ENCODE peak calls at places on chromosomes 3 and 15, in six cellular contexts. C, V, O, I, F and U are unnamed samples.

GRCh38 chr3:51704511-51704950 is 2.3 kb upstream of the GRM2 start:
- DNase-seq in O (no peak), V (no peak), F (no peak), I (no peak), C (no peak), U (no peak)

GRCh38 chr3:122890077-122890484 is 95.2 kb downstream of the SLC49A4 start:
- DNase-seq in F (peak; percentile 19), O (no peak), V (no peak), C (peak; percentile 42), I (no peak), U (no peak)

GRCh38 chr15:35741881-35742280 is 195.9 kb upstream of the DPH6 start:
- DNase-seq in O (no peak), F (no peak), C (peak; percentile 37), V (no peak), I (no peak), U (no peak)

GRCh38 chr3:4773583-4773982 is 205.7 kb upstream of the BHLHE40 start:
- DNase-seq in O (no peak), V (no peak), C (no peak), F (no peak), I (no peak), U (no peak)

GRCh38 chr15:64461577-64462162 is 1.3 kb downstream of the ZNF609 start:
- DNase-seq in C (peak; percentile 27), O (peak; percentile 56), V (peak; percentile 49), I (peak; percentile 6), F (no peak), U (peak; percentile 44)

GRCh38 chr3:46491089-46492070 is 6.4 kb upstream of the RTP3 start:
- DNase-seq in O (no peak), V (no peak), F (no peak), C (no peak), I (no peak), U (no peak)

GRCh38 chr3:127851899-127852298 is 29.6 kb upstream of the MGLL start:
- DNase-seq in V (no peak), I (no peak), F (no peak), O (no peak), C (no peak), U (no peak)

GRCh38 chr15:92611995-92612745 is 43.4 kb downstream of the FAM174B start:
- DNase-seq in O (no peak), V (peak; percentile 61), I (no peak), C (no peak), F (no peak), U (peak; percentile 24)

GRCh38 chr3:124094496-124094895 is 102.6 kb upstream of the ROPN1 start:
- DNase-seq in O (no peak), V (no peak), C (no peak), F (no peak), I (no peak), U (no peak)

GRCh38 chr3:115208066-115208750 is 61.1 kb upstream of the ZBTB20 start:
- DNase-seq in V (no peak), C (no peak), O (no peak), F (no peak), I (no peak), U (no peak)

GRCh38 chr3:42732829-42733459 is 30.3 kb upstream of the HHATL start:
- DNase-seq in V (no peak), I (peak; percentile 81), F (no peak), O (no peak), C (no peak), U (no peak)

GRCh38 chr3:128113817-128114794 is 9.5 kb downstream of the RUVBL1 start:
- DNase-seq in I (no peak), V (no peak), C (no peak), O (no peak), F (peak; percentile 19), U (no peak)

GRCh38 chr15:77023576-77024272 is 28.8 kb downstream of the PSTPIP1 start:
- DNase-seq in I (no peak), V (no peak), F (no peak), O (no peak), C (no peak), U (no peak)

GRCh38 chr3:71271616-71272015 is 311.9 kb downstream of the FOXP1 start:
- DNase-seq in O (no peak), C (peak; percentile 36), V (no peak), I (no peak), F (no peak), U (no peak)

GRCh38 chr3:115401298-115401697 is 222.0 kb upstream of the GAP43 start:
- DNase-seq in F (no peak), V (no peak), C (peak; percentile 95), I (no peak), O (no peak), U (no peak)

GRCh38 chr3:64399205-64399800 is 174.0 kb upstream of the PRICKLE2 start:
- DNase-seq in C (peak; percentile 70), I (peak; percentile 21), F (no peak), V (peak; percentile 58), O (peak; percentile 19), U (peak; percentile 35)

GRCh38 chr3:10260211-10260701 is 12.0 kb downstream of the TATDN2 start:
- DNase-seq in O (no peak), C (no peak), V (no peak), I (no peak), F (no peak), U (no peak)

GRCh38 chr3:38829404-38829803 is 13.4 kb upstream of the SCN10A start:
- DNase-seq in I (peak; percentile 39), F (no peak), O (no peak), V (peak; percentile 14), C (peak; percentile 89), U (peak; percentile 32)

GRCh38 chr3:31798840-31799239 is 182.2 kb downstream of the OSBPL10 start:
- DNase-seq in C (no peak), I (no peak), V (no peak), O (no peak), F (no peak), U (no peak)

GRCh38 chr3:42036483-42036823 is 54.7 kb upstream of the TRAK1 start:
- DNase-seq in I (peak; percentile 58), O (no peak), F (no peak), V (peak; percentile 44), C (peak; percentile 97), U (peak; percentile 62)

GRCh38 chr15:85623648-85624047 is 171.1 kb downstream of the KLHL25 start:
- DNase-seq in C (peak; percentile 61), I (no peak), V (no peak), F (no peak), O (no peak), U (no peak)

GRCh38 chr15:75043509-75044257 is 20.3 kb downstream of the PPCDC start:
- DNase-seq in V (no peak), I (peak; percentile 96), F (peak; percentile 93), O (peak; percentile 80), C (peak; percentile 100), U (peak; percentile 48)

GRCh38 chr15:75044258-75044878 is 21.0 kb downstream of the PPCDC start:
- DNase-seq in V (no peak), C (no peak), I (no peak), O (no peak), F (no peak), U (no peak)

GRCh38 chr15:75038948-75039533 is 15.7 kb downstream of the PPCDC start:
- DNase-seq in O (peak; percentile 52), F (no peak), V (no peak), I (no peak), C (no peak), U (no peak)

GRCh38 chr15:75045332-75046015 is 22.1 kb downstream of the PPCDC start:
- DNase-seq in I (no peak), C (no peak), V (no peak), F (peak; percentile 78), O (no peak), U (no peak)

GRCh38 chr15:75042730-75043508 is 19.5 kb downstream of the PPCDC start:
- DNase-seq in F (peak; percentile 100), V (peak; percentile 44), I (peak; percentile 93), C (peak; percentile 64), O (peak; percentile 71), U (peak; percentile 76)
- TF ChIP-seq CTCF in F (peak; percentile 89), V (peak; percentile 43), I (peak; percentile 99), C (peak; percentile 34), O (peak; percentile 41), U (peak; percentile 58)

GRCh38 chr3:126376464-126376863 is 18.2 kb upstream of the CFAP100 start:
- DNase-seq in I (no peak), O (no peak), V (no peak), C (no peak), F (no peak), U (no peak)

GRCh38 chr3:126378341-126378751 is 16.4 kb upstream of the CFAP100 start:
- DNase-seq in F (no peak), V (no peak), I (no peak), C (no peak), O (no peak), U (no peak)

GRCh38 chr3:126375835-126376331 is 18.7 kb upstream of the KLF15 start:
- DNase-seq in O (no peak), C (no peak), I (no peak), F (no peak), V (no peak), U (no peak)

GRCh38 chr3:126377211-126377610 is 17.5 kb upstream of the CFAP100 start:
- DNase-seq in C (no peak), F (no peak), I (no peak), V (no peak), O (no peak), U (no peak)

GRCh38 chr3:126380011-126380768 is 14.5 kb upstream of the CFAP100 start:
- DNase-seq in O (no peak), F (no peak), C (no peak), I (no peak), V (no peak), U (no peak)
- TF ChIP-seq SMC3 in O (no peak), F (no peak), C (no peak), I (no peak), V (no peak), U (no peak)

DNA sequence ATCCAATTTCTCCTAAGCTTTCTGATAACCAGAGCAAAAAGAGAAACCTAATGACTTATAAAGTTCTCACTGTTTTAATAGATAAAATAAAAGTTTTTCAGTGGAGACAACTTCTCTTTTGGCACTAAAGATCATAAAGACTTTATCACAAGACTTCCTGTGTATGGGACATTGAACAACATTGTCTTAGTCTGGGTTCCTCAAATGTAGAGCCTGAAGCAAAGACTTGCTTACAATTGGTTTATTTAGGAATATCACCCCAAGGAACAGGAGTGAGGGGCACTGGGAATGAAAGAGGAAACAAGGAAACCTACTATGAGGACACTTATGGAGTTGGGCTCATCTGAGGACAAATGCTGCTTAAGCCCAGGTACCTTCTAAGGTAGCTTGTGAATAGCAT is 127.4 kb downstream of the B3GALNT1 start:
- DNase-seq in F (no peak), V (no peak), O (no peak), I (no peak), C (no peak), U (no peak)
- TF ChIP-seq RFX5 in F (no peak), V (no peak), O (no peak), I (no peak), C (no peak), U (no peak)

GRCh38 chr3:140351466-140351865 is 326.4 kb upstream of the TRIM42 start:
- DNase-seq in I (no peak), V (no peak), F (no peak), O (no peak), C (no peak), U (no peak)
- TF ChIP-seq CTCF in I (no peak), V (no peak), F (no peak), O (no peak), C (no peak), U (no peak)